ENCODE peak calls at places on chromosomes 13 and 19, in six cellular contexts. One of them, this sample, is unnamed.

GRCh38 chr13:41691276-41691675 is 233.9 kb downstream of the RGCC start:
- DNase-seq in tibial nerve: no peak
- DNase-seq in GM23248: peak; percentile 56
- DNase-seq in SK-N-SH: no peak
- DNase-seq in AG04450: no peak
- DNase-seq in adrenal gland: no peak
- DNase-seq in this sample: no peak

GRCh38 chr19:45607071-45608029 is 5.3 kb upstream of the GPR4 start:
- DNase-seq in tibial nerve: peak; percentile 60
- DNase-seq in GM23248: peak; percentile 81
- DNase-seq in SK-N-SH: peak; percentile 83
- DNase-seq in AG04450: peak; percentile 30
- DNase-seq in adrenal gland: peak; percentile 85
- DNase-seq in this sample: peak; percentile 77

GRCh38 chr19:48772503-48772953 is 17.2 kb downstream of the FGF21 start:
- DNase-seq in tibial nerve: no peak
- DNase-seq in GM23248: peak; percentile 29
- DNase-seq in SK-N-SH: no peak
- DNase-seq in AG04450: no peak
- DNase-seq in adrenal gland: peak; percentile 94
- DNase-seq in this sample: no peak

GRCh38 chr13:113117335-113117872 is 5.2 kb upstream of the F10 start:
- DNase-seq in tibial nerve: no peak
- DNase-seq in GM23248: peak; percentile 50
- DNase-seq in SK-N-SH: no peak
- DNase-seq in AG04450: no peak
- DNase-seq in adrenal gland: no peak
- DNase-seq in this sample: no peak

GRCh38 chr13:68047889-68048288 is 817.8 kb upstream of the PCDH9 start:
- DNase-seq in tibial nerve: no peak
- DNase-seq in GM23248: no peak
- DNase-seq in SK-N-SH: no peak
- DNase-seq in AG04450: no peak
- DNase-seq in adrenal gland: no peak
- DNase-seq in this sample: no peak

GRCh38 chr13:114230117-114230516 is 4.6 kb upstream of the CDC16 start:
- DNase-seq in tibial nerve: no peak
- DNase-seq in GM23248: peak; percentile 48
- DNase-seq in SK-N-SH: no peak
- DNase-seq in AG04450: no peak
- DNase-seq in adrenal gland: no peak
- DNase-seq in this sample: no peak

GRCh38 chr13:108495686-108496363 is 133.6 kb upstream of the MYO16 start:
- DNase-seq in tibial nerve: no peak
- DNase-seq in GM23248: no peak
- DNase-seq in SK-N-SH: peak; percentile 57
- DNase-seq in AG04450: no peak
- DNase-seq in adrenal gland: no peak
- DNase-seq in this sample: no peak

GRCh38 chr19:18452386-18452785 is 14.5 kb upstream of the ISYNA1 start:
- DNase-seq in tibial nerve: no peak
- DNase-seq in GM23248: peak; percentile 39
- DNase-seq in SK-N-SH: no peak
- DNase-seq in AG04450: no peak
- DNase-seq in adrenal gland: no peak
- DNase-seq in this sample: no peak

GRCh38 chr13:109072505-109072904 is 443.1 kb downstream of the MYO16 start:
- DNase-seq in tibial nerve: no peak
- DNase-seq in GM23248: no peak
- DNase-seq in SK-N-SH: no peak
- DNase-seq in AG04450: no peak
- DNase-seq in adrenal gland: no peak
- DNase-seq in this sample: no peak

GRCh38 chr13:33279898-33280549 is 5.5 kb downstream of the STARD13 start:
- DNase-seq in tibial nerve: no peak
- DNase-seq in GM23248: peak; percentile 87
- DNase-seq in SK-N-SH: no peak
- DNase-seq in AG04450: no peak
- DNase-seq in adrenal gland: peak; percentile 29
- DNase-seq in this sample: no peak

GRCh38 chr19:58562126-58563033 is 4.0 kb upstream of the UBE2M start:
- DNase-seq in tibial nerve: no peak
- DNase-seq in GM23248: peak; percentile 74
- DNase-seq in SK-N-SH: peak; percentile 60
- DNase-seq in AG04450: no peak
- DNase-seq in adrenal gland: peak; percentile 52
- DNase-seq in this sample: peak; percentile 57
- H3K27ac ChIP-seq in tibial nerve: no peak overlapping the region
- H3K27ac ChIP-seq in GM23248: peak overlapping the region; percentile 2
- H3K27ac ChIP-seq in SK-N-SH: peak overlapping the region; percentile 78
- H3K27ac ChIP-seq in AG04450: no peak overlapping the region
- H3K27ac ChIP-seq in adrenal gland: no peak overlapping the region
- H3K27ac ChIP-seq in this sample: no peak overlapping the region

DNA sequence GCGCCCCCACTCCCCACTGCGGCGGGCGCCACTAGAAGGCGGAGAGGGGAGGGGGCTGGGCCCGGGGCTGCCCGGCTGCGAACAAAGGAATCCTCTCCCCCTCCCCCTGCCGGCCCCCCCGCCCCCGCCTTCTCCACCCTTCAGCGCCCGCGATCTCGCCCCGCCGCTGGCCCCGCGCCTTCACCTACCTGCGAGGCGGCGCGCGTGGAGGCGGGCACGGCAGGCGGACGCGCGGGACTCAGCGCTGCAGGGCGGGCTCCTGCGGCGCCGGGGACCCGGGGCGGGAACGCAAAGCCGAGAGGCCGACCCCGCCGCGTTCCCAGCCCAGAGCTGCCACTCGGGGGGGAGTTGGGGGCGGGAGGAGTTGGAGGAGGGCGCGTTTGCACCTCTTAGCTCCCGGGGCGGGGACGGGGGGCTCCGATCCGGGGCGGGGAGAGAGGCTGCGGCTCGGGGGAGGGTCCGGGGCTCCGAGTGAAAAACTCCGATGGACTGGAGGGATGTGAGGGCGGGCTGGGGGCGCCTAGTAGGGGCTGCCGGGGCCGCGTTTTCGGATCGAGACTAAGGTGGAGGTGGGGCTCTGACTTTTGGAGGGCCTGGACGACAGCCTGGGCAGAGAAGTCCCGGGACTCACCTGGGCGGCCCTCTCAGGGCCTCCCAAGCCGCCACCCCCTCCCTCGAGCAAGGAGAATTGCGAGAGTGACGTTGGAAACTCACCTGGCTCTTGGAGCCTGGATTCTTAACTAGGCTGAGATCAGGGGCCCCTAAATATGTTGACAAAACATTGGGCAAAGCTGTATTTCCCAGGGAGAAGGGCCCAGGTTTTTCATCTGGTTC is at the start of gene FBN3:
- DNase-seq in tibial nerve: no peak
- DNase-seq in GM23248: no peak
- DNase-seq in SK-N-SH: peak; percentile 73
- DNase-seq in AG04450: no peak
- DNase-seq in adrenal gland: no peak
- DNase-seq in this sample: no peak
- H3K4me3 ChIP-seq in tibial nerve: peak within 1 kb of the TSS; percentile 36
- H3K4me3 ChIP-seq in GM23248: no peak within 1 kb of the TSS
- H3K4me3 ChIP-seq in SK-N-SH: no peak within 1 kb of the TSS
- H3K4me3 ChIP-seq in AG04450: no peak within 1 kb of the TSS
- H3K4me3 ChIP-seq in adrenal gland: no peak within 1 kb of the TSS
- H3K4me3 ChIP-seq in this sample: peak within 1 kb of the TSS; percentile 8

GRCh38 chr13:40599722-40600121 is 66.7 kb downstream of the FOXO1 start:
- DNase-seq in tibial nerve: no peak
- DNase-seq in GM23248: no peak
- DNase-seq in SK-N-SH: no peak
- DNase-seq in AG04450: no peak
- DNase-seq in adrenal gland: no peak
- DNase-seq in this sample: no peak
- H3K27ac ChIP-seq in tibial nerve: no peak overlapping the region
- H3K27ac ChIP-seq in GM23248: no peak overlapping the region
- H3K27ac ChIP-seq in SK-N-SH: no peak overlapping the region
- H3K27ac ChIP-seq in AG04450: no peak overlapping the region
- H3K27ac ChIP-seq in adrenal gland: peak overlapping the region; percentile 53
- H3K27ac ChIP-seq in this sample: no peak overlapping the region

GRCh38 chr19:41886761-41887710 is 4.1 kb downstream of the ARHGEF1 start:
- DNase-seq in tibial nerve: no peak
- DNase-seq in GM23248: no peak
- DNase-seq in SK-N-SH: no peak
- DNase-seq in AG04450: no peak
- DNase-seq in adrenal gland: no peak
- DNase-seq in this sample: no peak
- H3K4me3 ChIP-seq in tibial nerve: no peak overlapping the region
- H3K4me3 ChIP-seq in GM23248: no peak overlapping the region
- H3K4me3 ChIP-seq in SK-N-SH: no peak overlapping the region
- H3K4me3 ChIP-seq in AG04450: no peak overlapping the region
- H3K4me3 ChIP-seq in adrenal gland: no peak overlapping the region
- H3K4me3 ChIP-seq in this sample: peak overlapping the region; percentile 20

GRCh38 chr19:13035820-13036365 is 40.6 kb downstream of the NFIX start:
- DNase-seq in tibial nerve: no peak
- DNase-seq in GM23248: no peak
- DNase-seq in SK-N-SH: no peak
- DNase-seq in AG04450: no peak
- DNase-seq in adrenal gland: no peak
- DNase-seq in this sample: no peak
- H3K27ac ChIP-seq in tibial nerve: peak overlapping the region; percentile 12
- H3K27ac ChIP-seq in GM23248: peak overlapping the region; percentile 94
- H3K27ac ChIP-seq in SK-N-SH: peak overlapping the region; percentile 6
- H3K27ac ChIP-seq in AG04450: no peak overlapping the region
- H3K27ac ChIP-seq in adrenal gland: no peak overlapping the region
- H3K27ac ChIP-seq in this sample: peak overlapping the region; percentile 89

GRCh38 chr13:83883061-83883523 is 818 bp upstream of the SLITRK1 start:
- DNase-seq in tibial nerve: no peak
- DNase-seq in GM23248: no peak
- DNase-seq in SK-N-SH: no peak
- DNase-seq in AG04450: no peak
- DNase-seq in adrenal gland: no peak
- DNase-seq in this sample: no peak
- H3K4me3 ChIP-seq in tibial nerve: peak overlapping the region; percentile 52
- H3K4me3 ChIP-seq in GM23248: no peak overlapping the region
- H3K4me3 ChIP-seq in SK-N-SH: no peak overlapping the region
- H3K4me3 ChIP-seq in AG04450: no peak overlapping the region
- H3K4me3 ChIP-seq in adrenal gland: no peak overlapping the region
- H3K4me3 ChIP-seq in this sample: no peak overlapping the region

GRCh38 chr13:99686944-99687382 is 185.7 kb downstream of the TM9SF2 start:
- DNase-seq in tibial nerve: no peak
- DNase-seq in GM23248: no peak
- DNase-seq in SK-N-SH: no peak
- DNase-seq in AG04450: no peak
- DNase-seq in adrenal gland: no peak
- DNase-seq in this sample: no peak

GRCh38 chr13:99690426-99691189 is 189.3 kb downstream of the TM9SF2 start:
- DNase-seq in tibial nerve: no peak
- DNase-seq in GM23248: no peak
- DNase-seq in SK-N-SH: no peak
- DNase-seq in AG04450: no peak
- DNase-seq in adrenal gland: no peak
- DNase-seq in this sample: no peak

GRCh38 chr13:99689955-99690354 is 188.7 kb downstream of the TM9SF2 start:
- DNase-seq in tibial nerve: no peak
- DNase-seq in GM23248: no peak
- DNase-seq in SK-N-SH: no peak
- DNase-seq in AG04450: no peak
- DNase-seq in adrenal gland: no peak
- DNase-seq in this sample: no peak

GRCh38 chr13:99687728-99688397 is 186.6 kb downstream of the TM9SF2 start:
- DNase-seq in tibial nerve: no peak
- DNase-seq in GM23248: no peak
- DNase-seq in SK-N-SH: no peak
- DNase-seq in AG04450: no peak
- DNase-seq in adrenal gland: no peak
- DNase-seq in this sample: no peak

GRCh38 chr13:99688776-99689175 is 187.5 kb downstream of the TM9SF2 start:
- DNase-seq in tibial nerve: no peak
- DNase-seq in GM23248: no peak
- DNase-seq in SK-N-SH: no peak
- DNase-seq in AG04450: no peak
- DNase-seq in adrenal gland: no peak
- DNase-seq in this sample: no peak
- H3K27ac ChIP-seq in tibial nerve: no peak overlapping the region
- H3K27ac ChIP-seq in GM23248: no peak overlapping the region
- H3K27ac ChIP-seq in SK-N-SH: peak overlapping the region; percentile 80
- H3K27ac ChIP-seq in AG04450: no peak overlapping the region
- H3K27ac ChIP-seq in adrenal gland: no peak overlapping the region
- H3K27ac ChIP-seq in this sample: no peak overlapping the region

DNA sequence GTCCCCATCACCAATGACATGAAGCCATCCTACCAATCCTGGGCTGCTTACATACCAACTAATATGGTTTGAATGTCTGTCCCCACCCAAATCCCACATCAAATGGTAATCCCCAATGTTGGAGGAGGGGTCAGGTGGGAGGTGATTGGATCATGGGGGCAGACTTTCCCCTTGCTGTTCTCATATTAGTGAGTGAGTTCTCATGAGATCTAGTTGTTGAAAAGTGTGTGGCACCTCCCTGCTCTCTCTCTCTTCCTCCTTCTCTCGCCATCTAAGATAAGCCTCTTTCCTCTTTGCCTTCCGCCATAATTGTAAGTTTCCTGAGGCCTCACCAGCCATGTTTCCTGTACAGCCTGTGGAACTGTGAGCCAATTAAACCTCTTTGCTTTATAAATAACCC is 53.6 kb upstream of the FAM124A start:
- DNase-seq in tibial nerve: no peak
- DNase-seq in GM23248: no peak
- DNase-seq in SK-N-SH: no peak
- DNase-seq in AG04450: no peak
- DNase-seq in adrenal gland: no peak
- DNase-seq in this sample: no peak
- H3K4me3 ChIP-seq in tibial nerve: no peak overlapping the region
- H3K4me3 ChIP-seq in GM23248: no peak overlapping the region
- H3K4me3 ChIP-seq in SK-N-SH: no peak overlapping the region
- H3K4me3 ChIP-seq in AG04450: no peak overlapping the region
- H3K4me3 ChIP-seq in adrenal gland: no peak overlapping the region
- H3K4me3 ChIP-seq in this sample: no peak overlapping the region

This sample was measured in heart left ventricle.